ENCODE peak calls at places on chromosomes 12 and 14, in six cellular contexts. M, F, H, Y, D and R are unnamed samples.
A peak's percentile ranks its signal among the peaks of the same experiment; 100 is the strongest.

GRCh38 chr12:6465467-6466183 is 4.9 kb downstream of the VAMP1 start:
- DNase-seq in M (no peak), F (peak; percentile 82), H (peak; percentile 55), Y (peak; percentile 26), D (peak; percentile 52), R (peak; percentile 73)

GRCh38 chr12:109999983-110000505 is 814 bp downstream of the ANKRD13A start:
- DNase-seq in M (no peak), F (peak; percentile 61), H (no peak), Y (no peak), D (peak; percentile 25), R (peak; percentile 38)

GRCh38 chr14:66403183-66403582 is 83.0 kb upstream of the CCDC196 start:
- DNase-seq in M (no peak), F (peak; percentile 61), H (peak; percentile 3), Y (peak; percentile 21), D (no peak), R (peak; percentile 1)

GRCh38 chr12:28517101-28517500 is 326.8 kb downstream of the CCDC91 start:
- DNase-seq in M (no peak), F (no peak), H (no peak), Y (no peak), D (no peak), R (no peak)

GRCh38 chr14:103074699-103075341 is 9.2 kb upstream of the LBHD2 start:
- DNase-seq in M (peak; percentile 87), F (peak; percentile 47), H (no peak), Y (no peak), D (no peak), R (no peak)

GRCh38 chr14:93965287-93965821 is 11.0 kb downstream of the ASB2 start:
- DNase-seq in M (no peak), F (peak; percentile 96), H (no peak), Y (no peak), D (no peak), R (peak; percentile 93)

GRCh38 chr12:71349950-71350349 is 89.6 kb upstream of the LGR5 start:
- DNase-seq in M (no peak), F (no peak), H (no peak), Y (no peak), D (no peak), R (no peak)

GRCh38 chr14:87121716-87122115 is 871.3 kb downstream of the GALC start:
- DNase-seq in M (no peak), F (no peak), H (no peak), Y (no peak), D (no peak), R (no peak)

GRCh38 chr14:20454359-20454644 is 310 bp downstream of the OSGEP start:
- DNase-seq in M (no peak), F (peak; percentile 84), H (peak; percentile 83), Y (no peak), D (no peak), R (no peak)

GRCh38 chr14:25371053-25371452 is 321.1 kb upstream of the STXBP6 start:
- DNase-seq in M (no peak), F (no peak), H (no peak), Y (no peak), D (no peak), R (no peak)

GRCh38 chr14:102592969-102593840 is 756 bp downstream of the RCOR1 start:
- DNase-seq in M (peak; percentile 78), F (peak; percentile 66), H (peak; percentile 33), Y (peak; percentile 49), D (peak; percentile 46), R (peak; percentile 75)

GRCh38 chr12:19140381-19141236 is 11.1 kb downstream of the PLEKHA5 start:
- DNase-seq in M (no peak), F (no peak), H (no peak), Y (no peak), D (no peak), R (no peak)

GRCh38 chr14:31110872-31111271 is 84.7 kb upstream of the STRN3 start:
- DNase-seq in M (no peak), F (no peak), H (no peak), Y (no peak), D (no peak), R (no peak)

GRCh38 chr14:75452900-75453816 is 25.3 kb downstream of the JDP2 start:
- DNase-seq in M (peak; percentile 84), F (peak; percentile 91), H (no peak), Y (no peak), D (peak; percentile 84), R (peak; percentile 85)

GRCh38 chr12:93165384-93165932 is 212.3 kb upstream of the NUDT4 start:
- DNase-seq in M (no peak), F (no peak), H (no peak), Y (no peak), D (no peak), R (no peak)

GRCh38 chr12:45415393-45415817 is 199.5 kb downstream of the ANO6 start:
- DNase-seq in M (peak; percentile 83), F (peak; percentile 100), H (no peak), Y (no peak), D (no peak), R (peak; percentile 87)

GRCh38 chr12:10067942-10068341 is 30.8 kb downstream of the CLEC1A start:
- DNase-seq in M (no peak), F (peak; percentile 38), H (no peak), Y (no peak), D (no peak), R (no peak)

GRCh38 chr12:132161046-132161781 is 17.0 kb downstream of the NOC4L start:
- DNase-seq in M (no peak), F (peak; percentile 35), H (no peak), Y (no peak), D (no peak), R (no peak)

GRCh38 chr14:73238262-73238852 is 1.1 kb downstream of the PAPLN start:
- DNase-seq in M (no peak), F (peak; percentile 73), H (peak; percentile 3), Y (no peak), D (no peak), R (peak; percentile 56)

GRCh38 chr12:70609739-70610491 is 27.3 kb downstream of the PTPRB start:
- DNase-seq in M (peak; percentile 66), F (peak; percentile 68), H (peak; percentile 12), Y (peak; percentile 57), D (peak; percentile 46), R (peak; percentile 32)

GRCh38 chr14:102911541-102911951 is 10.9 kb upstream of the AMN start:
- DNase-seq in M (peak; percentile 53), F (no peak), H (no peak), Y (no peak), D (no peak), R (no peak)

GRCh38 chr12:116244001-116244400 is 33.5 kb downstream of the MED13L start:
- DNase-seq in M (no peak), F (no peak), H (no peak), Y (no peak), D (no peak), R (no peak)

GRCh38 chr12:9381619-9382018 is 173.4 kb upstream of the PZP start:
- DNase-seq in M (no peak), F (no peak), H (no peak), Y (no peak), D (no peak), R (no peak)

GRCh38 chr12:3680919-3681594 is 71.9 kb downstream of the CRACR2A start:
- DNase-seq in M (peak; percentile 74), F (peak; percentile 10), H (peak; percentile 93), Y (peak; percentile 46), D (no peak), R (no peak)

GRCh38 chr12:108700833-108701450 is 30.4 kb downstream of the CORO1C start:
- DNase-seq in M (no peak), F (no peak), H (no peak), Y (no peak), D (no peak), R (no peak)

GRCh38 chr14:94390372-94391086 is 2.1 kb upstream of the SERPINA1 start:
- DNase-seq in M (peak; percentile 66), F (peak; percentile 60), H (no peak), Y (peak; percentile 42), D (no peak), R (no peak)

GRCh38 chr12:34286483-34286882 is 264.2 kb downstream of the ALG10 start:
- DNase-seq in M (peak; percentile 28), F (no peak), H (no peak), Y (no peak), D (no peak), R (no peak)

GRCh38 chr12:63302269-63302940 is 151.4 kb upstream of the AVPR1A start:
- DNase-seq in M (no peak), F (no peak), H (no peak), Y (no peak), D (no peak), R (no peak)

GRCh38 chr12:123106640-123107359 is 44.1 kb downstream of the PITPNM2 start:
- DNase-seq in M (peak; percentile 66), F (no peak), H (no peak), Y (peak; percentile 35), D (no peak), R (no peak)

GRCh38 chr14:65696801-65697200 is 284.3 kb downstream of the FUT8 start:
- DNase-seq in M (no peak), F (peak; percentile 24), H (no peak), Y (no peak), D (no peak), R (peak; percentile 40)